ENCODE peak calls at places on chromosomes 12 and 14, in eight cellular contexts. One of them, this sample, is unnamed. For H3K4me1, the result is how much of the 10 kb centered on the place peaks cover.

GRCh38 chr12:46786774-46787173 is 39.0 kb downstream of the SLC38A4 start:
- DNase-seq in mammary epithelial cell: peak
- DNase-seq in CD8-positive, alpha-beta memory T cell: no peak
- DNase-seq in hepatocyte: no peak
- DNase-seq in PC-3: peak
- DNase-seq in effector memory CD4-positive, alpha-beta T cell: no peak
- DNase-seq in ovary: no peak
- DNase-seq in mesenchymal stem cell: peak
- DNase-seq in this sample: no peak

GRCh38 chr12:71321130-71321529 is 118.5 kb upstream of the LGR5 start:
- DNase-seq in effector memory CD4-positive, alpha-beta T cell: no peak
- DNase-seq in ovary: no peak
- DNase-seq in hepatocyte: no peak
- DNase-seq in mesenchymal stem cell: no peak
- DNase-seq in CD8-positive, alpha-beta memory T cell: no peak
- DNase-seq in mammary epithelial cell: no peak
- DNase-seq in PC-3: no peak
- DNase-seq in this sample: no peak

GRCh38 chr14:44963775-44964380 is 1.9 kb downstream of the TOGARAM1 start:
- DNase-seq in mesenchymal stem cell: no peak
- DNase-seq in hepatocyte: no peak
- DNase-seq in PC-3: peak
- DNase-seq in mammary epithelial cell: peak
- DNase-seq in ovary: no peak
- DNase-seq in effector memory CD4-positive, alpha-beta T cell: no peak
- DNase-seq in CD8-positive, alpha-beta memory T cell: no peak
- DNase-seq in this sample: no peak

GRCh38 chr12:126704609-126705008 is 1562.4 kb upstream of the TMEM132C start:
- DNase-seq in mesenchymal stem cell: no peak
- DNase-seq in hepatocyte: no peak
- DNase-seq in effector memory CD4-positive, alpha-beta T cell: no peak
- DNase-seq in CD8-positive, alpha-beta memory T cell: no peak
- DNase-seq in PC-3: peak
- DNase-seq in mammary epithelial cell: no peak
- DNase-seq in ovary: no peak
- DNase-seq in this sample: no peak

GRCh38 chr14:51653096-51653814 is 1.5 kb downstream of the FRMD6 start:
- DNase-seq in mammary epithelial cell: peak
- DNase-seq in ovary: no peak
- DNase-seq in CD8-positive, alpha-beta memory T cell: peak
- DNase-seq in effector memory CD4-positive, alpha-beta T cell: no peak
- DNase-seq in PC-3: peak
- DNase-seq in hepatocyte: peak
- DNase-seq in mesenchymal stem cell: peak
- DNase-seq in this sample: peak

GRCh38 chr14:75389679-75390078 is 38.1 kb upstream of the JDP2 start:
- DNase-seq in mammary epithelial cell: no peak
- DNase-seq in PC-3: peak
- DNase-seq in mesenchymal stem cell: peak
- DNase-seq in ovary: no peak
- DNase-seq in hepatocyte: no peak
- DNase-seq in effector memory CD4-positive, alpha-beta T cell: no peak
- DNase-seq in CD8-positive, alpha-beta memory T cell: no peak
- DNase-seq in this sample: no peak

GRCh38 chr12:28051516-28052456 is 79.3 kb upstream of the PTHLH start:
- DNase-seq in ovary: no peak
- DNase-seq in CD8-positive, alpha-beta memory T cell: no peak
- DNase-seq in effector memory CD4-positive, alpha-beta T cell: no peak
- DNase-seq in hepatocyte: no peak
- DNase-seq in mammary epithelial cell: no peak
- DNase-seq in PC-3: no peak
- DNase-seq in mesenchymal stem cell: no peak
- DNase-seq in this sample: no peak

GRCh38 chr12:121331268-121331667 is 20.9 kb downstream of the ANAPC5 start:
- DNase-seq in CD8-positive, alpha-beta memory T cell: no peak
- DNase-seq in ovary: no peak
- DNase-seq in effector memory CD4-positive, alpha-beta T cell: no peak
- DNase-seq in mammary epithelial cell: no peak
- DNase-seq in mesenchymal stem cell: no peak
- DNase-seq in PC-3: no peak
- DNase-seq in hepatocyte: no peak
- DNase-seq in this sample: no peak

GRCh38 chr12:31322651-31323248 is 3.2 kb downstream of the SINHCAF start:
- DNase-seq in ovary: peak
- DNase-seq in effector memory CD4-positive, alpha-beta T cell: no peak
- DNase-seq in mammary epithelial cell: peak
- DNase-seq in mesenchymal stem cell: peak
- DNase-seq in CD8-positive, alpha-beta memory T cell: no peak
- DNase-seq in hepatocyte: peak
- DNase-seq in PC-3: no peak
- DNase-seq in this sample: peak

GRCh38 chr14:60977848-60978247 is 3.0 kb downstream of the TRMT5 start:
- DNase-seq in PC-3: no peak
- DNase-seq in ovary: no peak
- DNase-seq in hepatocyte: no peak
- DNase-seq in mammary epithelial cell: no peak
- DNase-seq in effector memory CD4-positive, alpha-beta T cell: no peak
- DNase-seq in CD8-positive, alpha-beta memory T cell: no peak
- DNase-seq in mesenchymal stem cell: no peak
- DNase-seq in this sample: no peak

GRCh38 chr12:124588689-124589318 is 21.4 kb upstream of the NCOR2 start:
- DNase-seq in ovary: no peak
- DNase-seq in CD8-positive, alpha-beta memory T cell: no peak
- DNase-seq in effector memory CD4-positive, alpha-beta T cell: no peak
- DNase-seq in hepatocyte: no peak
- DNase-seq in mammary epithelial cell: peak
- DNase-seq in mesenchymal stem cell: peak
- DNase-seq in PC-3: peak
- DNase-seq in this sample: no peak

GRCh38 chr12:61282790-61283575 is 977.2 kb upstream of the USP15 start:
- DNase-seq in CD8-positive, alpha-beta memory T cell: no peak
- DNase-seq in mammary epithelial cell: peak
- DNase-seq in ovary: no peak
- DNase-seq in mesenchymal stem cell: no peak
- DNase-seq in hepatocyte: no peak
- DNase-seq in effector memory CD4-positive, alpha-beta T cell: no peak
- DNase-seq in PC-3: peak
- DNase-seq in this sample: no peak

GRCh38 chr12:100391856-100392255 is 35.0 kb downstream of the SLC17A8 start:
- DNase-seq in ovary: no peak
- DNase-seq in mesenchymal stem cell: no peak
- DNase-seq in mammary epithelial cell: no peak
- DNase-seq in CD8-positive, alpha-beta memory T cell: no peak
- DNase-seq in effector memory CD4-positive, alpha-beta T cell: no peak
- DNase-seq in PC-3: peak
- DNase-seq in hepatocyte: peak
- DNase-seq in this sample: no peak

GRCh38 chr14:31992051-31992450 is 85.1 kb upstream of the ARHGAP5 start:
- DNase-seq in PC-3: peak
- DNase-seq in ovary: no peak
- DNase-seq in mesenchymal stem cell: peak
- DNase-seq in CD8-positive, alpha-beta memory T cell: no peak
- DNase-seq in effector memory CD4-positive, alpha-beta T cell: no peak
- DNase-seq in mammary epithelial cell: peak
- DNase-seq in hepatocyte: peak
- DNase-seq in this sample: no peak

GRCh38 chr12:106252056-106252455 is 4.2 kb upstream of the CKAP4 start:
- DNase-seq in mammary epithelial cell: no peak
- DNase-seq in CD8-positive, alpha-beta memory T cell: no peak
- DNase-seq in ovary: no peak
- DNase-seq in mesenchymal stem cell: no peak
- DNase-seq in PC-3: no peak
- DNase-seq in effector memory CD4-positive, alpha-beta T cell: no peak
- DNase-seq in hepatocyte: no peak
- DNase-seq in this sample: no peak

GRCh38 chr14:38211258-38211735 is 3.6 kb downstream of the SSTR1 start:
- DNase-seq in mesenchymal stem cell: peak
- DNase-seq in hepatocyte: peak
- DNase-seq in mammary epithelial cell: no peak
- DNase-seq in PC-3: no peak
- DNase-seq in ovary: no peak
- DNase-seq in CD8-positive, alpha-beta memory T cell: peak
- DNase-seq in effector memory CD4-positive, alpha-beta T cell: no peak
- DNase-seq in this sample: no peak

GRCh38 chr14:32618991-32619390 is 289.9 kb downstream of the AKAP6 start:
- DNase-seq in effector memory CD4-positive, alpha-beta T cell: no peak
- DNase-seq in CD8-positive, alpha-beta memory T cell: no peak
- DNase-seq in PC-3: peak
- DNase-seq in mammary epithelial cell: no peak
- DNase-seq in ovary: no peak
- DNase-seq in hepatocyte: no peak
- DNase-seq in mesenchymal stem cell: no peak
- DNase-seq in this sample: no peak

GRCh38 chr14:96117101-96117897 is 78.1 kb downstream of the C14orf132 start:
- DNase-seq in PC-3: peak
- DNase-seq in CD8-positive, alpha-beta memory T cell: no peak
- DNase-seq in effector memory CD4-positive, alpha-beta T cell: no peak
- DNase-seq in mesenchymal stem cell: no peak
- DNase-seq in hepatocyte: peak
- DNase-seq in ovary: no peak
- DNase-seq in mammary epithelial cell: no peak
- DNase-seq in this sample: no peak

GRCh38 chr12:32983968-32984367 is 87.4 kb upstream of the PKP2 start:
- DNase-seq in hepatocyte: no peak
- DNase-seq in mesenchymal stem cell: no peak
- DNase-seq in ovary: no peak
- DNase-seq in mammary epithelial cell: peak
- DNase-seq in PC-3: no peak
- DNase-seq in CD8-positive, alpha-beta memory T cell: no peak
- DNase-seq in effector memory CD4-positive, alpha-beta T cell: no peak
- DNase-seq in this sample: no peak

GRCh38 chr12:57171668-57172067 is 24.2 kb upstream of the LRP1-AS start:
- DNase-seq in mammary epithelial cell: no peak
- DNase-seq in PC-3: no peak
- DNase-seq in ovary: peak
- DNase-seq in effector memory CD4-positive, alpha-beta T cell: no peak
- DNase-seq in mesenchymal stem cell: peak
- DNase-seq in hepatocyte: peak
- DNase-seq in CD8-positive, alpha-beta memory T cell: no peak
- DNase-seq in this sample: no peak

GRCh38 chr14:78398216-78398615 is 228.0 kb downstream of the NRXN3 start:
- DNase-seq in effector memory CD4-positive, alpha-beta T cell: no peak
- DNase-seq in ovary: no peak
- DNase-seq in PC-3: no peak
- DNase-seq in mesenchymal stem cell: no peak
- DNase-seq in mammary epithelial cell: no peak
- DNase-seq in CD8-positive, alpha-beta memory T cell: no peak
- DNase-seq in hepatocyte: no peak
- DNase-seq in this sample: no peak

GRCh38 chr12:14955876-14956811 is 5.3 kb downstream of the ARHGDIB start:
- DNase-seq in CD8-positive, alpha-beta memory T cell: peak
- DNase-seq in hepatocyte: no peak
- DNase-seq in PC-3: no peak
- DNase-seq in effector memory CD4-positive, alpha-beta T cell: no peak
- DNase-seq in mammary epithelial cell: no peak
- DNase-seq in ovary: no peak
- DNase-seq in mesenchymal stem cell: no peak
- DNase-seq in this sample: no peak
- H3K27ac ChIP-seq in CD8-positive, alpha-beta memory T cell: peak
- H3K27ac ChIP-seq in hepatocyte: no peak
- H3K27ac ChIP-seq in PC-3: no peak
- H3K27ac ChIP-seq in effector memory CD4-positive, alpha-beta T cell: peak
- H3K27ac ChIP-seq in mammary epithelial cell: no peak
- H3K27ac ChIP-seq in ovary: no peak
- H3K27ac ChIP-seq in mesenchymal stem cell: no peak
- H3K27ac ChIP-seq in this sample: peak

DNA sequence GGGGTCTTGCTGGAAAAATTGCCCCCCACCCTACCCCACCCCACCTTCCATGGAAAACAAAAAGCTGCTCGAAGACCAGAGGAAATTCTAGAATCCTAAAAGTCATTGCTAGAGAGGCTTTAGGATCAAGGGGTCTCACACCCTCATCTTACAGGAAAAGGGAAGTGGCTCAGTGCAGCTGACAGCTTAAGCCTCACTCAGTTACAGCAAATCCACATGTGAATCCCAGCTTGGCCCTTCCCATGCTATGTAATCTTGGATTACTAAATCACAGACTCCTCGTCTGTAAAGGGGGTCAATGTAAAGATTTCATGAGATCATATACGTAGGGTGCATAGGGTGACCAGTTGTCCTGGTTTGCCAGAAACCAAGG is 25.9 kb downstream of the CMKLR1 start:
- DNase-seq in hepatocyte: no peak
- DNase-seq in ovary: no peak
- DNase-seq in PC-3: no peak
- DNase-seq in mammary epithelial cell: no peak
- DNase-seq in mesenchymal stem cell: no peak
- DNase-seq in effector memory CD4-positive, alpha-beta T cell: no peak
- DNase-seq in CD8-positive, alpha-beta memory T cell: no peak
- DNase-seq in this sample: no peak
- H3K4me1 ChIP-seq in hepatocyte: under half
- H3K4me1 ChIP-seq in ovary: under half
- H3K4me1 ChIP-seq in PC-3: under half
- H3K4me1 ChIP-seq in mammary epithelial cell: under half
- H3K4me1 ChIP-seq in mesenchymal stem cell: under half
- H3K4me1 ChIP-seq in effector memory CD4-positive, alpha-beta T cell: under half
- H3K4me1 ChIP-seq in CD8-positive, alpha-beta memory T cell: under half
- H3K4me1 ChIP-seq in this sample: under half

DNA sequence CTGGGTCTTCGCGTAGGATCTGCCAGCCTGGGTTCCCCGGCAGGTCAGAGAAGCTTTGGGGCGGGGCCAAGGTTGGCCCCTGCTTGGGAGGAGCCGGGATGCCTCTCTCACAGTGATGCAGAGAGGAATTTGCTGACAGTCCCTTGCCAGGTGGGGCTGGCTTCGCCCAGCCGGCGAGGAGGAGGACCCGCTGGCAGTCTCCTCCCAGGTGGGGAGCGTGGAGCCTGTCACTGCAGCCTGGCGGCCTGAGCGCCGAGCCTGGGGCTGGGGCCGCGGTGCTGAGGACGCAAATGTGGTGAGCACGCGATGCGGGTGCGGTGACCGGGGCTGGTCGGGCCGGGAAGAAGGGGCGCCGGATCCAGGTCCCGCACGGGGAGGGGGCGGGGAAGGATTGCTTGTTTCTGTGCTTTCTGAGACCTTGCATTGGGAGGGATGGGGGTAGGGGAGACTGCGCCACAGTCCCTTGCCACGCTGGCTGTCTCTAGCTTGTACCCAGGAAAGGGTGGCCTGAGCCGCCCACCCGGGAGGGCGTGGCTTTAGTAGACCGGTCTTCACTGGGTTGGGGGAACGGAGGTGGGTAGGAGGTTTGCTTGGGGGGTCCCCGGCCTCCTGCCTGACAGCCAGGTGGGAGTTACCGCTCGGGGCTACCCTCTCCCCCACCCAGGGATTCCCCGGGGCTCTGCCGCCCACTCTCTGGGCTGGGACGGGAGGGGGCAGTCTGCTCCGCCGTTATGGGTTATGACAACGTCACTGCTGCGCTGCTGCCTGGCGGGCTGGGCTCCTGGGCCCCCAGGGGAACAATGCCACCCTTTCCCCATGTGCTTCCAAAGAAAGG is at the start of gene TMEM63C:
- DNase-seq in PC-3: peak
- DNase-seq in mammary epithelial cell: peak
- DNase-seq in CD8-positive, alpha-beta memory T cell: peak
- DNase-seq in hepatocyte: peak
- DNase-seq in effector memory CD4-positive, alpha-beta T cell: no peak
- DNase-seq in mesenchymal stem cell: no peak
- DNase-seq in ovary: no peak
- DNase-seq in this sample: peak
- H3K4me3 ChIP-seq in PC-3: peak
- H3K4me3 ChIP-seq in mammary epithelial cell: peak
- H3K4me3 ChIP-seq in CD8-positive, alpha-beta memory T cell: peak
- H3K4me3 ChIP-seq in hepatocyte: peak
- H3K4me3 ChIP-seq in effector memory CD4-positive, alpha-beta T cell: peak
- H3K4me3 ChIP-seq in mesenchymal stem cell: peak
- H3K4me3 ChIP-seq in ovary: peak
- H3K4me3 ChIP-seq in this sample: peak

GRCh38 chr14:68691031-68691864 is 101.6 kb downstream of the ZFP36L1 start:
- DNase-seq in mesenchymal stem cell: no peak
- DNase-seq in PC-3: no peak
- DNase-seq in ovary: no peak
- DNase-seq in effector memory CD4-positive, alpha-beta T cell: no peak
- DNase-seq in hepatocyte: no peak
- DNase-seq in mammary epithelial cell: no peak
- DNase-seq in CD8-positive, alpha-beta memory T cell: no peak
- DNase-seq in this sample: no peak
- H3K27ac ChIP-seq in mesenchymal stem cell: no peak
- H3K27ac ChIP-seq in PC-3: no peak
- H3K27ac ChIP-seq in ovary: no peak
- H3K27ac ChIP-seq in effector memory CD4-positive, alpha-beta T cell: no peak
- H3K27ac ChIP-seq in hepatocyte: no peak
- H3K27ac ChIP-seq in mammary epithelial cell: no peak
- H3K27ac ChIP-seq in CD8-positive, alpha-beta memory T cell: no peak
- H3K27ac ChIP-seq in this sample: no peak

This sample was measured in CD4-positive, alpha-beta memory T cell.